ENCODE peak calls at places on chromosomes 3 and 15, in seven cellular contexts. A, C, O, D, M, X and K are unnamed samples.

GRCh38 chr15:100918690-100919480 is at the start of gene LRRK1:
- DNase-seq in A (peak; percentile 51), C (peak; percentile 56), O (peak; percentile 44), D (no peak), M (peak; percentile 39), X (no peak), K (no peak)

GRCh38 chr3:186209810-186210752 is 101.2 kb upstream of the ETV5 start:
- DNase-seq in A (peak; percentile 57), C (peak; percentile 76), O (no peak), D (peak; percentile 77), M (peak; percentile 77), X (no peak), K (no peak)

GRCh38 chr3:117170112-117170511 is 460.5 kb downstream of the TUSC7 start:
- DNase-seq in A (no peak), C (no peak), O (no peak), D (no peak), M (no peak), X (no peak), K (no peak)

GRCh38 chr3:102295756-102296155 is 139.1 kb upstream of the ZPLD1 start:
- DNase-seq in A (no peak), C (no peak), O (no peak), D (no peak), M (no peak), X (no peak), K (no peak)

GRCh38 chr3:48423241-48423882 is 6.5 kb downstream of the PLXNB1 start:
- DNase-seq in A (no peak), C (no peak), O (no peak), D (no peak), M (no peak), X (no peak), K (no peak)

GRCh38 chr3:86830566-86830965 is 160.4 kb downstream of the VGLL3 start:
- DNase-seq in A (no peak), C (no peak), O (no peak), D (no peak), M (no peak), X (no peak), K (no peak)

GRCh38 chr3:175002732-175003143 is 143.6 kb downstream of the NAALADL2 start:
- DNase-seq in A (no peak), C (no peak), O (no peak), D (no peak), M (no peak), X (no peak), K (no peak)

GRCh38 chr3:52182203-52182602 is 15.8 kb upstream of the ALAS1 start:
- DNase-seq in A (peak; percentile 18), C (no peak), O (no peak), D (no peak), M (no peak), X (no peak), K (no peak)

GRCh38 chr3:55014081-55014480 is 86.2 kb upstream of the LRTM1 start:
- DNase-seq in A (no peak), C (no peak), O (no peak), D (no peak), M (no peak), X (no peak), K (no peak)

GRCh38 chr15:29066848-29067247 is 181.1 kb downstream of the APBA2 start:
- DNase-seq in A (no peak), C (no peak), O (no peak), D (no peak), M (no peak), X (no peak), K (no peak)

GRCh38 chr3:42025388-42026138 is 63.7 kb upstream of the ULK4 start:
- DNase-seq in A (peak; percentile 84), C (peak; percentile 95), O (peak; percentile 81), D (peak; percentile 94), M (peak; percentile 96), X (no peak), K (peak; percentile 84)

GRCh38 chr3:172181936-172182708 is 142.7 kb downstream of the FNDC3B start:
- DNase-seq in A (peak; percentile 24), C (no peak), O (peak; percentile 17), D (no peak), M (no peak), X (no peak), K (no peak)

GRCh38 chr15:96414875-96415274 is 84.4 kb downstream of the NR2F2 start:
- DNase-seq in A (no peak), C (no peak), O (no peak), D (no peak), M (no peak), X (no peak), K (no peak)

DNA sequence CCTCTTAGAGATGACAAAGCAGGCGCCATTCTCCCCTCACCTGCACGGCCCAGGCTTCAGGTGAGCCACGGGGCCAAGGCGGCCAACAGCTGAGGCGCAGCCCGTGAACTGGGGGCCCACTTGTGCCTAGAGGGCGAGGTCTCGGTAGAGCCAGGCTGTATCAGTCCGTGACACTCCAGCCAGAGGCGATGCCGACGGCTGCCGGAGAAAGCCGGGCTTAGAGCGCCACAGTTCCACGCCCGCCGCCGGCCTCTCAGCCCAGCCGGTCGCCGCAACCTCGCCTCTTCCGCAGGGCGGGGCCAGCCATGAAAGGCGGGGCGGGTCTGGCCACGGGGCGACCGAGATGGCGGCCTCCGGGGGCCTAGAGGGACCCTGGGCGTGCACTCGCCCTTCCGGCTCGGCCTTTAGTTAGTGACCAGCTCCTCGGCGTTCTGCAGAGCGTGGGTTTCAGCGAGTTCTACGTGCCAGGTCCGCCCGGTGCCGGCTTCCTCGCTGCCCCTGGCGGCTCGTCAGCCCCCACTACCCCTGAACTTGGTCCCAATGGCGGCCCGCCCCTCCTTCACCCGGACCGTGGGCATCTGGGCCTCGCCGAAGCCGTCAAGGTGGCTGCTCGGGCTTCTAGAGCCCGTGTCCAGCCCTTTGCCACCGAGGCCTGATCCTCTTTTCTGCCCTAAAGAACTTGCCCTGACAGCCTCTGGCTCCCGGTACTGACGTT is at the start of gene ZNF621:
- DNase-seq in A (peak; percentile 93), C (peak; percentile 95), O (peak; percentile 93), D (peak; percentile 97), M (peak; percentile 94), X (peak; percentile 43), K (peak; percentile 91)
- TF ChIP-seq CTCF in A (no peak), C (no peak), O (no peak), D (no peak), M (no peak), X (no peak), K (no peak)

GRCh38 chr3:10173095-10173925 is 8.6 kb downstream of the IRAK2 start:
- DNase-seq in A (no peak), C (no peak), O (no peak), D (peak; percentile 7), M (no peak), X (no peak), K (no peak)
- H3K27ac ChIP-seq in A (peak overlapping the region; percentile 65), C (no peak overlapping the region), O (no peak overlapping the region), D (peak overlapping the region; percentile 50), M (peak overlapping the region; percentile 85), X (no peak overlapping the region), K (peak overlapping the region; percentile 35)

DNA sequence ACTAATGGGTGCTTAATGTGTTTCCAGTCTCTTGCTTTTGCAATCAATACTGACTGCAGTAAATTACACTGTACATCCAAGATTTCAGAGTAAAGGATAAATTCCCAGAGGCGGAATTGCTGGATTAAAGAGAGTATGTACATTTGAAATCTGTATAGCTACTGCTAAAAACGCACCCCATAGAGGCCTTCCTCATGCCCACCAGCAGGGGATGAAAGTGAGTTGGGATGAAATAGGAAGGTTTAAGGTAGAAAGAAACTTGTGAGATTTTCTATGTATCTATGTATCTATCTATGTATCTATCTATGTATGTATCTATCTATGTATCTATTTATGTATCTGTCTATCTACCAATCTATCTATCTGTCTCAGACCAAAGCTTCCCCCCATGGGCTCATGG is 28.4 kb downstream of the TMEM44 start:
- DNase-seq in A (no peak), C (no peak), O (no peak), D (no peak), M (no peak), X (no peak), K (no peak)
- TF ChIP-seq CTCF in A (no peak), C (peak; percentile 27), O (peak; percentile 59), D (no peak), M (no peak), X (peak; percentile 31), K (no peak)

DNA sequence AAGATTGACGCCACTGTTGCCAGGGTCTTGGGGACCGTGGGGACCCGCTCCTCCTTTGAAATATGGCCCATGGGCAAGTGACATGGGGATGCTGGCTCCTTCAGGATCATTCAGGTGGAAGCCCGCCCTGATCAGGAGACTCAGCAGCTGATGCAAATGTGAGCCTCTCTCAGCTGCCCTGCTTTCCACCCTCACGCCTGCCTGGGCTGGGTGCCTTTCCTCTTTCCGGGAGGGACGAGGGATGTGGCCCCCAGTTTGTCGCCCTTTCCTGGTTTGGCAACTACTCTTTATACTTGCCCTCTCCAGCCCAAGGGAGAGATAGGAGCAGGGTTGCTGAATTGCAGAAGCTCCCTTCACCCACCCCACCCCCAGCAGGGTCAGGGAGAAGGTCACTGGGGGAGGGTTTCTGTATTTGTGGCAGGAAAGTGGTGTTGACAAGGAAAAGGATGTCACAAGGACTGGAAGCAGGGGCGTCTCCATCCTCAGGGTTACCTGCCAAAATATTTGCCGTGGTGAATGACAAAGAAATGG is 21.8 kb downstream of the DNASE1L3 start:
- DNase-seq in A (no peak), C (no peak), O (peak; percentile 68), D (no peak), M (no peak), X (no peak), K (no peak)
- H3K27ac ChIP-seq in A (no peak overlapping the region), C (no peak overlapping the region), O (no peak overlapping the region), D (no peak overlapping the region), M (peak overlapping the region; percentile 44), X (no peak overlapping the region), K (no peak overlapping the region)

DNA sequence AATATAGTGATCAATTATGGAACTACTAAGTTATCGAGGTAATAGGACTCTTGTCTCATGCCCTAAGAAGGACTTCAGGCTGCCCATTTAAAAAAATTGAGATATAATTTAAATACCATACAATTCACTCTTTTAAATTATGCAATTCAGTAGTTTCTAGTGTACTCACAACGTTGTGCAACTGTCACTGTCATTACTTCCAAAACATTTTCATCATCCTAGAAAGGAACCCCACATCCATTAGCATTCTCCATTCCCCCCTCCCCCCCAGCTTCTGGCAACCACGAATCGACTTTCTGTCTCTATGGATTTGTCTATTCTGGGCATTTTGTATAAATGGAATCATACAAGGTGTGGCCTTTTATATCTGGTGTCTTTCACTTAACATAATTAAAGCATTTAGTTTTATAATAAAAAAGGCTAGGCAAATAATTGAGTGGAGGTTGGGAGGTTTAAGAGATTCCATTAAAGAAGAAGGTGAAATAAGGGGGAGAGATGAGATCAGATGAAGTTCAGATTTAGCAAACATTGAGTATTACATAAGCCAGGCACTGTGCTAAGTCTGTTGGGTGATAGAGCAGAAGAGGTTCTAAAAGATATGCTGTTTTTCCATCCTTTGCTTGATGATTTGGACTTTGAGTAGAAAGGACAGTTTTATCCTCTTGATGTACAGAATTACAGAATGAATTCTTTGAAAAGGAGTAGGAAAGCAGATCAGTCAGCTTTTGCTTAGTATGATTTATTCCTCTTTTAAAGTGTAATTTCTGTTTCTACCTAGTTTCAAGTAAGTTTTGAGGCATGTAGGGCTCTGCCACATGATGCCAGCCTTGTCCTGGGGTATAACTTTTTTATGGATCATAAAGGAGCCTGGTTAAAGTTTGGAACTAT is 36.3 kb downstream of the UBE2E2 start:
- DNase-seq in A (peak; percentile 19), C (no peak), O (no peak), D (no peak), M (no peak), X (no peak), K (no peak)
- TF ChIP-seq CTCF in A (no peak), C (no peak), O (no peak), D (no peak), M (no peak), X (no peak), K (no peak)

DNA sequence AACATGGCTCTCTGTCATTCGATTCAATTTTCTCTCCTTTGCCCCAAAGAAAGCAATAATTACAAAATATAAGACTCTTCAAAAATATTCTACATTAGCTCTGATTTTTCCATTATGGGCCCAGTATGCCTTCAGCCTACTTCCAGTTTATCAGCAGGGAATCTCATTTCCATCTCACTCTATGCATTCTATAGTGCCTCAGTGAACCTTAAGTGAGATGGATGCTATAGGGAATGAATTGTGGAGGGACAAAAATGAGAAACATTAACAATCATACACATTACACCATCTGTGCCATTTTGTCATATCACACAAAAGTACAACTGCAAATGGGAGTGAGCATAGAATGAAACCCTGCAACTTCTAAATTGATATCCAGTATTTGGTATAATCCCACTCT is 50.7 kb upstream of the TSPAN3 start:
- DNase-seq in A (no peak), C (no peak), O (no peak), D (no peak), M (no peak), X (no peak), K (no peak)
- H3K27ac ChIP-seq in A (no peak overlapping the region), C (no peak overlapping the region), O (no peak overlapping the region), D (no peak overlapping the region), M (no peak overlapping the region), X (no peak overlapping the region), K (no peak overlapping the region)